ENCODE peak calls at places on chromosomes 6 and 20, in ten cellular contexts. One of them, this sample, is unnamed.

GRCh38 chr6:70956451-70957283 is at the start of gene B3GAT2:
- DNase-seq in islet precursor cell: peak
- DNase-seq in lung: no peak
- DNase-seq in Calu3: peak
- DNase-seq in ureter: no peak
- DNase-seq in CD8-positive, alpha-beta memory T cell: peak
- DNase-seq in body of pancreas: peak
- DNase-seq in cardiac muscle cell: peak
- DNase-seq in stimulated activated naive CD8-positive, alpha-beta T cell treated with anti-CD3 and anti-CD28 coated beads, Interleukin-15, amount 100 ng/mL, for 72 hours: peak
- DNase-seq in bronchial epithelial cell: no peak
- DNase-seq in this sample: no peak

GRCh38 chr20:30488941-30489601 is 768.4 kb upstream of the DEFB115 start:
- DNase-seq in islet precursor cell: no peak
- DNase-seq in lung: no peak
- DNase-seq in Calu3: no peak
- DNase-seq in ureter: no peak
- DNase-seq in CD8-positive, alpha-beta memory T cell: no peak
- DNase-seq in body of pancreas: no peak
- DNase-seq in cardiac muscle cell: no peak
- DNase-seq in stimulated activated naive CD8-positive, alpha-beta T cell treated with anti-CD3 and anti-CD28 coated beads, Interleukin-15, amount 100 ng/mL, for 72 hours: no peak
- DNase-seq in bronchial epithelial cell: no peak
- DNase-seq in this sample: no peak

GRCh38 chr20:6116763-6117162 is 6.1 kb downstream of the FERMT1 start:
- DNase-seq in islet precursor cell: no peak
- DNase-seq in lung: no peak
- DNase-seq in Calu3: no peak
- DNase-seq in ureter: no peak
- DNase-seq in CD8-positive, alpha-beta memory T cell: no peak
- DNase-seq in body of pancreas: no peak
- DNase-seq in cardiac muscle cell: no peak
- DNase-seq in stimulated activated naive CD8-positive, alpha-beta T cell treated with anti-CD3 and anti-CD28 coated beads, Interleukin-15, amount 100 ng/mL, for 72 hours: no peak
- DNase-seq in bronchial epithelial cell: no peak
- DNase-seq in this sample: no peak

GRCh38 chr6:20021795-20022194 is 184.6 kb downstream of the ID4 start:
- DNase-seq in islet precursor cell: no peak
- DNase-seq in lung: no peak
- DNase-seq in Calu3: no peak
- DNase-seq in ureter: no peak
- DNase-seq in CD8-positive, alpha-beta memory T cell: no peak
- DNase-seq in body of pancreas: no peak
- DNase-seq in cardiac muscle cell: no peak
- DNase-seq in stimulated activated naive CD8-positive, alpha-beta T cell treated with anti-CD3 and anti-CD28 coated beads, Interleukin-15, amount 100 ng/mL, for 72 hours: no peak
- DNase-seq in bronchial epithelial cell: no peak
- DNase-seq in this sample: no peak

GRCh38 chr6:159170999-159171712 is 2.0 kb downstream of the FNDC1 start:
- DNase-seq in islet precursor cell: no peak
- DNase-seq in lung: no peak
- DNase-seq in Calu3: no peak
- DNase-seq in ureter: no peak
- DNase-seq in CD8-positive, alpha-beta memory T cell: no peak
- DNase-seq in body of pancreas: no peak
- DNase-seq in cardiac muscle cell: peak
- DNase-seq in stimulated activated naive CD8-positive, alpha-beta T cell treated with anti-CD3 and anti-CD28 coated beads, Interleukin-15, amount 100 ng/mL, for 72 hours: no peak
- DNase-seq in bronchial epithelial cell: peak
- DNase-seq in this sample: no peak

GRCh38 chr6:14386263-14386981 is 268.9 kb downstream of the CD83 start:
- DNase-seq in islet precursor cell: no peak
- DNase-seq in lung: no peak
- DNase-seq in Calu3: no peak
- DNase-seq in ureter: no peak
- DNase-seq in CD8-positive, alpha-beta memory T cell: no peak
- DNase-seq in body of pancreas: no peak
- DNase-seq in cardiac muscle cell: no peak
- DNase-seq in stimulated activated naive CD8-positive, alpha-beta T cell treated with anti-CD3 and anti-CD28 coated beads, Interleukin-15, amount 100 ng/mL, for 72 hours: no peak
- DNase-seq in bronchial epithelial cell: no peak
- DNase-seq in this sample: no peak

GRCh38 chr6:136920216-136920857 is 1.8 kb upstream of the SLC35D3 start:
- DNase-seq in islet precursor cell: no peak
- DNase-seq in lung: no peak
- DNase-seq in Calu3: no peak
- DNase-seq in ureter: no peak
- DNase-seq in CD8-positive, alpha-beta memory T cell: no peak
- DNase-seq in body of pancreas: no peak
- DNase-seq in cardiac muscle cell: peak
- DNase-seq in stimulated activated naive CD8-positive, alpha-beta T cell treated with anti-CD3 and anti-CD28 coated beads, Interleukin-15, amount 100 ng/mL, for 72 hours: no peak
- DNase-seq in bronchial epithelial cell: no peak
- DNase-seq in this sample: no peak

GRCh38 chr6:1286972-1287600 is 24.8 kb upstream of the FOXQ1 start:
- DNase-seq in islet precursor cell: peak
- DNase-seq in lung: peak
- DNase-seq in Calu3: peak
- DNase-seq in ureter: peak
- DNase-seq in CD8-positive, alpha-beta memory T cell: no peak
- DNase-seq in body of pancreas: no peak
- DNase-seq in cardiac muscle cell: peak
- DNase-seq in stimulated activated naive CD8-positive, alpha-beta T cell treated with anti-CD3 and anti-CD28 coated beads, Interleukin-15, amount 100 ng/mL, for 72 hours: no peak
- DNase-seq in bronchial epithelial cell: peak
- DNase-seq in this sample: no peak

GRCh38 chr6:125974214-125974866 is 12.0 kb upstream of the TRMT11 start:
- DNase-seq in islet precursor cell: no peak
- DNase-seq in lung: no peak
- DNase-seq in Calu3: no peak
- DNase-seq in ureter: no peak
- DNase-seq in CD8-positive, alpha-beta memory T cell: peak
- DNase-seq in body of pancreas: no peak
- DNase-seq in cardiac muscle cell: peak
- DNase-seq in stimulated activated naive CD8-positive, alpha-beta T cell treated with anti-CD3 and anti-CD28 coated beads, Interleukin-15, amount 100 ng/mL, for 72 hours: no peak
- DNase-seq in bronchial epithelial cell: peak
- DNase-seq in this sample: no peak

GRCh38 chr20:63151554-63152321 is 64.2 kb downstream of the YTHDF1 start:
- DNase-seq in islet precursor cell: no peak
- DNase-seq in lung: no peak
- DNase-seq in Calu3: no peak
- DNase-seq in ureter: no peak
- DNase-seq in CD8-positive, alpha-beta memory T cell: no peak
- DNase-seq in body of pancreas: no peak
- DNase-seq in cardiac muscle cell: peak
- DNase-seq in stimulated activated naive CD8-positive, alpha-beta T cell treated with anti-CD3 and anti-CD28 coated beads, Interleukin-15, amount 100 ng/mL, for 72 hours: no peak
- DNase-seq in bronchial epithelial cell: no peak
- DNase-seq in this sample: no peak

GRCh38 chr6:68575765-68576439 is 59.2 kb upstream of the ADGRB3 start:
- DNase-seq in islet precursor cell: peak
- DNase-seq in lung: no peak
- DNase-seq in Calu3: no peak
- DNase-seq in ureter: no peak
- DNase-seq in CD8-positive, alpha-beta memory T cell: no peak
- DNase-seq in body of pancreas: peak
- DNase-seq in cardiac muscle cell: peak
- DNase-seq in stimulated activated naive CD8-positive, alpha-beta T cell treated with anti-CD3 and anti-CD28 coated beads, Interleukin-15, amount 100 ng/mL, for 72 hours: no peak
- DNase-seq in bronchial epithelial cell: no peak
- DNase-seq in this sample: no peak

GRCh38 chr20:6180531-6180930 is 57.7 kb upstream of the FERMT1 start:
- DNase-seq in islet precursor cell: no peak
- DNase-seq in lung: no peak
- DNase-seq in Calu3: no peak
- DNase-seq in ureter: no peak
- DNase-seq in CD8-positive, alpha-beta memory T cell: no peak
- DNase-seq in body of pancreas: no peak
- DNase-seq in cardiac muscle cell: no peak
- DNase-seq in stimulated activated naive CD8-positive, alpha-beta T cell treated with anti-CD3 and anti-CD28 coated beads, Interleukin-15, amount 100 ng/mL, for 72 hours: no peak
- DNase-seq in bronchial epithelial cell: no peak
- DNase-seq in this sample: no peak

GRCh38 chr6:36350681-36351091 is 14.0 kb upstream of the BNIP5 start:
- DNase-seq in islet precursor cell: peak
- DNase-seq in lung: no peak
- DNase-seq in Calu3: peak
- DNase-seq in ureter: no peak
- DNase-seq in CD8-positive, alpha-beta memory T cell: no peak
- DNase-seq in body of pancreas: no peak
- DNase-seq in cardiac muscle cell: peak
- DNase-seq in stimulated activated naive CD8-positive, alpha-beta T cell treated with anti-CD3 and anti-CD28 coated beads, Interleukin-15, amount 100 ng/mL, for 72 hours: no peak
- DNase-seq in bronchial epithelial cell: peak
- DNase-seq in this sample: peak

GRCh38 chr20:14700641-14700965 is 363.2 kb upstream of the FLRT3 start:
- DNase-seq in islet precursor cell: no peak
- DNase-seq in lung: no peak
- DNase-seq in Calu3: no peak
- DNase-seq in ureter: no peak
- DNase-seq in CD8-positive, alpha-beta memory T cell: no peak
- DNase-seq in body of pancreas: no peak
- DNase-seq in cardiac muscle cell: no peak
- DNase-seq in stimulated activated naive CD8-positive, alpha-beta T cell treated with anti-CD3 and anti-CD28 coated beads, Interleukin-15, amount 100 ng/mL, for 72 hours: no peak
- DNase-seq in bronchial epithelial cell: peak
- DNase-seq in this sample: no peak

GRCh38 chr6:35668708-35669440 is 19.8 kb downstream of the FKBP5 start:
- DNase-seq in islet precursor cell: no peak
- DNase-seq in lung: no peak
- DNase-seq in Calu3: no peak
- DNase-seq in ureter: no peak
- DNase-seq in CD8-positive, alpha-beta memory T cell: no peak
- DNase-seq in body of pancreas: no peak
- DNase-seq in cardiac muscle cell: peak
- DNase-seq in stimulated activated naive CD8-positive, alpha-beta T cell treated with anti-CD3 and anti-CD28 coated beads, Interleukin-15, amount 100 ng/mL, for 72 hours: no peak
- DNase-seq in bronchial epithelial cell: peak
- DNase-seq in this sample: no peak

GRCh38 chr6:112279044-112279916 is 24.9 kb upstream of the LAMA4 start:
- DNase-seq in islet precursor cell: no peak
- DNase-seq in lung: no peak
- DNase-seq in Calu3: no peak
- DNase-seq in ureter: no peak
- DNase-seq in CD8-positive, alpha-beta memory T cell: no peak
- DNase-seq in body of pancreas: no peak
- DNase-seq in cardiac muscle cell: peak
- DNase-seq in stimulated activated naive CD8-positive, alpha-beta T cell treated with anti-CD3 and anti-CD28 coated beads, Interleukin-15, amount 100 ng/mL, for 72 hours: no peak
- DNase-seq in bronchial epithelial cell: no peak
- DNase-seq in this sample: no peak

GRCh38 chr6:164166996-164167395 is 752.5 kb downstream of the QKI start:
- DNase-seq in islet precursor cell: no peak
- DNase-seq in lung: no peak
- DNase-seq in Calu3: no peak
- DNase-seq in ureter: no peak
- DNase-seq in CD8-positive, alpha-beta memory T cell: no peak
- DNase-seq in body of pancreas: no peak
- DNase-seq in cardiac muscle cell: no peak
- DNase-seq in stimulated activated naive CD8-positive, alpha-beta T cell treated with anti-CD3 and anti-CD28 coated beads, Interleukin-15, amount 100 ng/mL, for 72 hours: no peak
- DNase-seq in bronchial epithelial cell: no peak
- DNase-seq in this sample: no peak

GRCh38 chr6:160253242-160253641 is 5.4 kb downstream of the SLC22A2 start:
- DNase-seq in islet precursor cell: no peak
- DNase-seq in lung: no peak
- DNase-seq in Calu3: no peak
- DNase-seq in ureter: no peak
- DNase-seq in CD8-positive, alpha-beta memory T cell: no peak
- DNase-seq in body of pancreas: no peak
- DNase-seq in cardiac muscle cell: no peak
- DNase-seq in stimulated activated naive CD8-positive, alpha-beta T cell treated with anti-CD3 and anti-CD28 coated beads, Interleukin-15, amount 100 ng/mL, for 72 hours: no peak
- DNase-seq in bronchial epithelial cell: no peak
- DNase-seq in this sample: no peak

GRCh38 chr6:3455490-3456394 is 1.1 kb downstream of the SLC22A23 start:
- DNase-seq in islet precursor cell: peak
- DNase-seq in lung: no peak
- DNase-seq in Calu3: peak
- DNase-seq in ureter: peak
- DNase-seq in CD8-positive, alpha-beta memory T cell: peak
- DNase-seq in body of pancreas: peak
- DNase-seq in cardiac muscle cell: no peak
- DNase-seq in stimulated activated naive CD8-positive, alpha-beta T cell treated with anti-CD3 and anti-CD28 coated beads, Interleukin-15, amount 100 ng/mL, for 72 hours: peak
- DNase-seq in bronchial epithelial cell: no peak
- DNase-seq in this sample: no peak

GRCh38 chr6:57423468-57423867 is 106.0 kb downstream of the PRIM2 start:
- DNase-seq in islet precursor cell: peak
- DNase-seq in lung: no peak
- DNase-seq in Calu3: no peak
- DNase-seq in ureter: no peak
- DNase-seq in CD8-positive, alpha-beta memory T cell: no peak
- DNase-seq in body of pancreas: no peak
- DNase-seq in cardiac muscle cell: no peak
- DNase-seq in stimulated activated naive CD8-positive, alpha-beta T cell treated with anti-CD3 and anti-CD28 coated beads, Interleukin-15, amount 100 ng/mL, for 72 hours: no peak
- DNase-seq in bronchial epithelial cell: no peak
- DNase-seq in this sample: no peak

GRCh38 chr6:31922942-31923341 is 4.6 kb upstream of the C2 start:
- DNase-seq in islet precursor cell: no peak
- DNase-seq in lung: no peak
- DNase-seq in Calu3: peak
- DNase-seq in ureter: no peak
- DNase-seq in CD8-positive, alpha-beta memory T cell: peak
- DNase-seq in body of pancreas: no peak
- DNase-seq in cardiac muscle cell: peak
- DNase-seq in stimulated activated naive CD8-positive, alpha-beta T cell treated with anti-CD3 and anti-CD28 coated beads, Interleukin-15, amount 100 ng/mL, for 72 hours: no peak
- DNase-seq in bronchial epithelial cell: no peak
- DNase-seq in this sample: no peak

GRCh38 chr6:136914947-136915346 is 7.2 kb upstream of the SLC35D3 start:
- DNase-seq in islet precursor cell: no peak
- DNase-seq in lung: no peak
- DNase-seq in Calu3: no peak
- DNase-seq in ureter: no peak
- DNase-seq in CD8-positive, alpha-beta memory T cell: no peak
- DNase-seq in body of pancreas: no peak
- DNase-seq in cardiac muscle cell: no peak
- DNase-seq in stimulated activated naive CD8-positive, alpha-beta T cell treated with anti-CD3 and anti-CD28 coated beads, Interleukin-15, amount 100 ng/mL, for 72 hours: no peak
- DNase-seq in bronchial epithelial cell: no peak
- DNase-seq in this sample: no peak

GRCh38 chr20:10536531-10536930 is 101.4 kb downstream of the SLX4IP start:
- DNase-seq in islet precursor cell: no peak
- DNase-seq in lung: peak
- DNase-seq in Calu3: peak
- DNase-seq in ureter: no peak
- DNase-seq in CD8-positive, alpha-beta memory T cell: no peak
- DNase-seq in body of pancreas: peak
- DNase-seq in cardiac muscle cell: peak
- DNase-seq in stimulated activated naive CD8-positive, alpha-beta T cell treated with anti-CD3 and anti-CD28 coated beads, Interleukin-15, amount 100 ng/mL, for 72 hours: no peak
- DNase-seq in bronchial epithelial cell: peak
- DNase-seq in this sample: no peak

GRCh38 chr6:4446982-4447381 is 311.6 kb upstream of the ECI2 start:
- DNase-seq in islet precursor cell: no peak
- DNase-seq in lung: no peak
- DNase-seq in Calu3: no peak
- DNase-seq in ureter: no peak
- DNase-seq in CD8-positive, alpha-beta memory T cell: no peak
- DNase-seq in body of pancreas: no peak
- DNase-seq in cardiac muscle cell: peak
- DNase-seq in stimulated activated naive CD8-positive, alpha-beta T cell treated with anti-CD3 and anti-CD28 coated beads, Interleukin-15, amount 100 ng/mL, for 72 hours: no peak
- DNase-seq in bronchial epithelial cell: no peak
- DNase-seq in this sample: no peak

GRCh38 chr20:53736757-53737403 is 143.2 kb upstream of the ZNF217 start:
- DNase-seq in islet precursor cell: no peak
- DNase-seq in lung: no peak
- DNase-seq in Calu3: peak
- DNase-seq in ureter: no peak
- DNase-seq in CD8-positive, alpha-beta memory T cell: no peak
- DNase-seq in body of pancreas: no peak
- DNase-seq in cardiac muscle cell: peak
- DNase-seq in stimulated activated naive CD8-positive, alpha-beta T cell treated with anti-CD3 and anti-CD28 coated beads, Interleukin-15, amount 100 ng/mL, for 72 hours: peak
- DNase-seq in bronchial epithelial cell: peak
- DNase-seq in this sample: no peak

GRCh38 chr20:15176929-15177328 is 839.5 kb upstream of the FLRT3 start:
- DNase-seq in islet precursor cell: no peak
- DNase-seq in lung: no peak
- DNase-seq in Calu3: no peak
- DNase-seq in ureter: no peak
- DNase-seq in CD8-positive, alpha-beta memory T cell: no peak
- DNase-seq in body of pancreas: no peak
- DNase-seq in cardiac muscle cell: no peak
- DNase-seq in stimulated activated naive CD8-positive, alpha-beta T cell treated with anti-CD3 and anti-CD28 coated beads, Interleukin-15, amount 100 ng/mL, for 72 hours: no peak
- DNase-seq in bronchial epithelial cell: no peak
- DNase-seq in this sample: no peak

GRCh38 chr20:728022-728944 is 40.0 kb downstream of the SLC52A3 start:
- DNase-seq in islet precursor cell: peak
- DNase-seq in lung: no peak
- DNase-seq in Calu3: peak
- DNase-seq in ureter: no peak
- DNase-seq in CD8-positive, alpha-beta memory T cell: peak
- DNase-seq in body of pancreas: peak
- DNase-seq in cardiac muscle cell: peak
- DNase-seq in stimulated activated naive CD8-positive, alpha-beta T cell treated with anti-CD3 and anti-CD28 coated beads, Interleukin-15, amount 100 ng/mL, for 72 hours: peak
- DNase-seq in bronchial epithelial cell: peak
- DNase-seq in this sample: no peak

GRCh38 chr6:129567374-129567773 is 142.6 kb downstream of the ARHGAP18 start:
- DNase-seq in islet precursor cell: no peak
- DNase-seq in lung: no peak
- DNase-seq in Calu3: peak
- DNase-seq in ureter: no peak
- DNase-seq in CD8-positive, alpha-beta memory T cell: no peak
- DNase-seq in body of pancreas: peak
- DNase-seq in cardiac muscle cell: peak
- DNase-seq in stimulated activated naive CD8-positive, alpha-beta T cell treated with anti-CD3 and anti-CD28 coated beads, Interleukin-15, amount 100 ng/mL, for 72 hours: peak
- DNase-seq in bronchial epithelial cell: peak
- DNase-seq in this sample: no peak

This sample was measured in right atrium auricular region.